ENCODE peak calls at places on chromosomes 11 and 22, in eight cellular contexts. V, L, H, B, R, U, E and Q are unnamed samples.

GRCh38 chr22:19766506-19767426 is 6.2 kb downstream of the TBX1 start:
- DNase-seq in E (peak), L (no peak), V (no peak), U (no peak), R (no peak), B (no peak), H (no peak), Q (no peak)

GRCh38 chr11:105975128-105975527 is 46.9 kb downstream of the MSANTD4 start:
- DNase-seq in E (no peak), U (peak), B (no peak), H (peak), R (no peak), L (no peak), V (no peak), Q (no peak)

GRCh38 chr11:12084191-12084717 is 26.1 kb upstream of the MICAL2 start:
- DNase-seq in R (no peak), E (no peak), B (no peak), V (no peak), H (peak), U (no peak), L (no peak), Q (no peak)

GRCh38 chr11:122172352-122173073 is 56.5 kb upstream of the BLID start:
- DNase-seq in E (no peak), U (no peak), H (peak), B (no peak), L (no peak), R (no peak), V (no peak), Q (no peak)

GRCh38 chr22:19625331-19626041 is 88.8 kb upstream of the SEPTIN5 start:
- DNase-seq in U (no peak), B (no peak), L (no peak), V (no peak), R (no peak), E (no peak), H (no peak), Q (no peak)

GRCh38 chr22:29082826-29083545 is 10.2 kb downstream of the KREMEN1 start:
- DNase-seq in H (no peak), B (no peak), U (no peak), R (no peak), E (no peak), L (no peak), V (no peak), Q (no peak)

GRCh38 chr22:32920032-32920628 is 118.6 kb downstream of the TIMP3 start:
- DNase-seq in E (peak), H (peak), U (no peak), B (peak), L (peak), R (no peak), V (no peak), Q (no peak)

GRCh38 chr11:3604169-3604568 is 37.6 kb downstream of the ART5 start:
- DNase-seq in H (no peak), U (no peak), V (no peak), B (no peak), R (no peak), L (no peak), E (no peak), Q (no peak)

GRCh38 chr11:23605001-23605400 is 744.7 kb upstream of the CCDC179 start:
- DNase-seq in B (no peak), U (no peak), R (no peak), E (no peak), H (peak), V (no peak), L (no peak), Q (no peak)

GRCh38 chr22:34696557-34696956 is 369.4 kb upstream of the ISX start:
- DNase-seq in U (no peak), E (no peak), V (no peak), L (no peak), R (no peak), H (no peak), B (no peak), Q (no peak)

GRCh38 chr22:18968011-18968749 is 32.1 kb upstream of the PRODH start:
- DNase-seq in V (no peak), H (peak), E (peak), U (no peak), R (no peak), B (no peak), L (no peak), Q (no peak)

GRCh38 chr11:10538924-10539323 is 2.1 kb downstream of the RNF141 start:
- DNase-seq in V (no peak), R (no peak), H (no peak), U (no peak), E (no peak), B (no peak), L (no peak), Q (no peak)

GRCh38 chr11:1831338-1832180 is 3.2 kb upstream of the SYT8 start:
- DNase-seq in V (no peak), R (no peak), H (no peak), E (peak), U (no peak), L (no peak), B (no peak), Q (no peak)

GRCh38 chr11:11580831-11581492 is 40.8 kb downstream of the GALNT18 start:
- DNase-seq in V (no peak), L (no peak), H (no peak), E (no peak), R (peak), B (no peak), U (peak), Q (no peak)